ENCODE peak calls at places on chromosomes 13 and 19, in seven cellular contexts. L, X, M, B, Y, F and I are unnamed samples.

GRCh38 chr19:33442706-33443105 is 69.2 kb downstream of the CEBPG start:
- DNase-seq in L (no peak), X (no peak), M (peak; percentile 68), B (no peak), Y (no peak), F (no peak), I (no peak)

GRCh38 chr19:52188822-52189744 is 769 bp upstream of the PPP2R1A start:
- DNase-seq in L (no peak), X (no peak), M (peak; percentile 100), B (no peak), Y (peak; percentile 83), F (no peak), I (peak; percentile 99)

GRCh38 chr13:23799945-23800344 is 89.3 kb downstream of the MIPEP start:
- DNase-seq in L (peak; percentile 91), X (no peak), M (no peak), B (no peak), Y (no peak), F (no peak), I (no peak)

GRCh38 chr19:55079400-55080038 is 3.9 kb downstream of the EPS8L1 start:
- DNase-seq in L (no peak), X (no peak), M (no peak), B (no peak), Y (no peak), F (no peak), I (no peak)

GRCh38 chr13:30376426-30377311 is 45.6 kb upstream of the UBE2L5 start:
- DNase-seq in L (peak; percentile 95), X (no peak), M (peak; percentile 81), B (peak; percentile 46), Y (no peak), F (no peak), I (no peak)

GRCh38 chr19:30498707-30499106 is 126.5 kb downstream of the ZNF536 start:
- DNase-seq in L (no peak), X (peak; percentile 39), M (no peak), B (no peak), Y (no peak), F (peak; percentile 60), I (no peak)

GRCh38 chr19:42242512-42243409 is at the start of gene GSK3A:
- DNase-seq in L (peak; percentile 100), X (peak; percentile 86), M (peak; percentile 100), B (peak; percentile 94), Y (peak; percentile 98), F (peak; percentile 99), I (peak; percentile 94)

GRCh38 chr19:48993175-48994034 is at the start of the genes GYS1 and RUVBL2:
- DNase-seq in L (peak; percentile 100), X (peak; percentile 99), M (peak; percentile 100), B (peak; percentile 99), Y (peak; percentile 100), F (peak; percentile 100), I (peak; percentile 96)

GRCh38 chr13:80339841-80340642 is 884 bp downstream of the SPRY2 start:
- DNase-seq in L (peak; percentile 10), X (peak; percentile 66), M (peak; percentile 89), B (no peak), Y (peak; percentile 52), F (peak; percentile 60), I (peak; percentile 18)

GRCh38 chr13:30745917-30746686 is 10.8 kb downstream of the ALOX5AP start:
- DNase-seq in L (no peak), X (no peak), M (no peak), B (no peak), Y (no peak), F (no peak), I (no peak)

GRCh38 chr19:49213791-49214190 is 56.2 kb downstream of the TRPM4 start:
- DNase-seq in L (no peak), X (peak; percentile 66), M (no peak), B (no peak), Y (no peak), F (no peak), I (no peak)

GRCh38 chr13:47216176-47216822 is 319.4 kb upstream of the HTR2A start:
- DNase-seq in L (no peak), X (no peak), M (no peak), B (no peak), Y (no peak), F (no peak), I (no peak)

GRCh38 chr13:50713849-50714248 is 129.6 kb downstream of the DLEU7 start:
- DNase-seq in L (peak; percentile 73), X (no peak), M (no peak), B (no peak), Y (no peak), F (no peak), I (peak; percentile 89)

GRCh38 chr19:42628411-42629135 is 33.8 kb upstream of the CEACAM8 start:
- DNase-seq in L (peak; percentile 42), X (no peak), M (no peak), B (no peak), Y (no peak), F (no peak), I (no peak)

GRCh38 chr19:21256722-21257121 is 72.5 kb downstream of the ZNF708 start:
- DNase-seq in L (no peak), X (no peak), M (no peak), B (no peak), Y (no peak), F (peak; percentile 32), I (no peak)

GRCh38 chr19:33325920-33326319 is 23.6 kb upstream of the CEBPA start:
- DNase-seq in L (no peak), X (no peak), M (no peak), B (no peak), Y (no peak), F (no peak), I (no peak)

GRCh38 chr19:51246153-51246552 is 4.7 kb upstream of the SIGLECL1 start:
- DNase-seq in L (peak; percentile 63), X (no peak), M (no peak), B (no peak), Y (no peak), F (no peak), I (peak; percentile 82)

GRCh38 chr13:25213716-25214115 is 41.6 kb upstream of the AMER2 start:
- DNase-seq in L (no peak), X (no peak), M (peak; percentile 69), B (no peak), Y (no peak), F (no peak), I (peak; percentile 30)

GRCh38 chr19:17873661-17874422 is 2.1 kb downstream of the SLC5A5 start:
- DNase-seq in L (peak; percentile 77), X (peak; percentile 90), M (no peak), B (peak; percentile 57), Y (no peak), F (peak; percentile 94), I (no peak)

GRCh38 chr13:20489185-20489820 is 36.4 kb downstream of the CRYL1 start:
- DNase-seq in L (no peak), X (peak; percentile 29), M (peak; percentile 29), B (no peak), Y (no peak), F (no peak), I (peak; percentile 41)

GRCh38 chr13:27481766-27482165 is 31.4 kb upstream of the MTIF3 start:
- DNase-seq in L (peak; percentile 19), X (peak; percentile 72), M (no peak), B (no peak), Y (peak; percentile 25), F (peak; percentile 81), I (no peak)

GRCh38 chr13:38325426-38325825 is 24.2 kb upstream of the UFM1 start:
- DNase-seq in L (no peak), X (no peak), M (no peak), B (no peak), Y (no peak), F (no peak), I (no peak)

GRCh38 chr19:54207908-54208783 is 7.5 kb downstream of the RPS9 start:
- DNase-seq in L (peak; percentile 72), X (no peak), M (peak; percentile 90), B (no peak), Y (peak; percentile 52), F (no peak), I (peak; percentile 19)

GRCh38 chr19:47790398-47790814 is 11.9 kb downstream of the SELENOW start:
- DNase-seq in L (peak; percentile 65), X (peak; percentile 88), M (peak; percentile 95), B (peak; percentile 76), Y (peak; percentile 80), F (peak; percentile 96), I (peak; percentile 26)

GRCh38 chr13:93789058-93789457 is 562.5 kb downstream of the GPC6 start:
- DNase-seq in L (no peak), X (no peak), M (no peak), B (no peak), Y (no peak), F (no peak), I (no peak)

GRCh38 chr13:46142692-46143238 is 37.9 kb upstream of the CPB2 start:
- DNase-seq in L (no peak), X (no peak), M (no peak), B (no peak), Y (no peak), F (peak; percentile 31), I (no peak)

GRCh38 chr13:49641810-49642291 is 13.5 kb downstream of the ARL11 start:
- DNase-seq in L (no peak), X (no peak), M (no peak), B (no peak), Y (peak; percentile 46), F (no peak), I (no peak)

GRCh38 chr13:48902421-48902820 is 73.3 kb upstream of the FNDC3A start:
- DNase-seq in L (no peak), X (no peak), M (no peak), B (no peak), Y (no peak), F (peak; percentile 82), I (no peak)

GRCh38 chr19:1066748-1067340 is at the start of gene ARHGAP45:
- DNase-seq in L (peak; percentile 93), X (peak; percentile 42), M (no peak), B (peak; percentile 78), Y (no peak), F (peak; percentile 52), I (no peak)

GRCh38 chr19:12695997-12696365 is 450 bp downstream of the FBXW9 start:
- DNase-seq in L (peak; percentile 25), X (no peak), M (no peak), B (no peak), Y (no peak), F (no peak), I (no peak)

GRCh38 chr19:45455707-45456499 is 11.9 kb upstream of the FOSB start:
- DNase-seq in L (peak; percentile 23), X (peak; percentile 56), M (peak; percentile 98), B (peak; percentile 67), Y (peak; percentile 85), F (peak; percentile 71), I (peak; percentile 98)

GRCh38 chr19:38453596-38453995 is 20.1 kb downstream of the RYR1 start:
- DNase-seq in L (no peak), X (no peak), M (no peak), B (no peak), Y (no peak), F (no peak), I (no peak)

GRCh38 chr19:3348042-3348441 is 18.3 kb upstream of the NFIC start:
- DNase-seq in L (no peak), X (no peak), M (no peak), B (no peak), Y (no peak), F (no peak), I (no peak)

GRCh38 chr19:5967994-5968430 is 9.9 kb downstream of the RANBP3 start:
- DNase-seq in L (peak; percentile 65), X (peak; percentile 82), M (no peak), B (peak; percentile 26), Y (peak; percentile 52), F (peak; percentile 79), I (peak; percentile 70)

GRCh38 chr19:30060872-30061556 is 119.0 kb downstream of the URI1 start:
- DNase-seq in L (no peak), X (peak; percentile 60), M (peak; percentile 84), B (no peak), Y (no peak), F (no peak), I (no peak)

GRCh38 chr13:80386001-80386400 is 45.1 kb upstream of the SPRY2 start:
- DNase-seq in L (peak; percentile 90), X (no peak), M (no peak), B (no peak), Y (no peak), F (no peak), I (no peak)

GRCh38 chr19:10636304-10636972 is 11.1 kb downstream of the SLC44A2 start:
- DNase-seq in L (no peak), X (no peak), M (no peak), B (no peak), Y (no peak), F (no peak), I (no peak)

GRCh38 chr13:113532156-113532806 is 41.8 kb upstream of the DCUN1D2 start:
- DNase-seq in L (no peak), X (no peak), M (peak; percentile 50), B (no peak), Y (peak; percentile 44), F (no peak), I (no peak)